ENCODE peak calls at places on chromosomes 4 and X, in eight cellular contexts. B is left lung, U is psoas muscle, E is lower lobe of right lung, M is upper lobe of right lung, G is stomach, W is esophagus squamous epithelium, H is left ventricle myocardium inferior. R is an unnamed sample. For H3K27me3, the result is how much of the 10 kb centered on the place peaks cover.

GRCh38 chrX:77658886-77659285 is 127.1 kb downstream of the ATRX start:
- DNase-seq in B (no peak), U (no peak), E (no peak), M (no peak), G (no peak), W (no peak), H (no peak), R (no peak)

GRCh38 chr4:81410695-81411094 is 61.0 kb downstream of the RASGEF1B start:
- DNase-seq in B (no peak), U (no peak), E (no peak), M (no peak), G (no peak), W (no peak), H (no peak), R (no peak)

GRCh38 chr4:86762649-86763048 is 86.5 kb downstream of the SLC10A6 start:
- DNase-seq in B (no peak), U (no peak), E (no peak), M (no peak), G (no peak), W (no peak), H (no peak), R (no peak)

GRCh38 chr4:8915201-8916200 is 43.9 kb upstream of the HMX1 start:
- DNase-seq in B (peak), U (no peak), E (no peak), M (peak), G (peak), W (no peak), H (no peak), R (no peak)

GRCh38 chr4:174398728-174399127 is 115.0 kb downstream of the CEP44 start:
- DNase-seq in B (no peak), U (no peak), E (no peak), M (no peak), G (no peak), W (no peak), H (no peak), R (peak)

GRCh38 chrX:10393241-10393640 is 227.1 kb downstream of the MID1 start:
- DNase-seq in B (no peak), U (no peak), E (no peak), M (no peak), G (no peak), W (no peak), H (no peak), R (no peak)

GRCh38 chr4:164617426-164617825 is 136.5 kb upstream of the SMIM31 start:
- DNase-seq in B (no peak), U (no peak), E (no peak), M (no peak), G (no peak), W (no peak), H (no peak), R (no peak)

GRCh38 chrX:108199691-108200090 is 108.1 kb downstream of the ATG4A start:
- DNase-seq in B (no peak), U (no peak), E (no peak), M (no peak), G (no peak), W (no peak), H (no peak), R (no peak)

GRCh38 chrX:44042124-44042523 is 68.9 kb upstream of the NDP start:
- DNase-seq in B (no peak), U (no peak), E (no peak), M (no peak), G (no peak), W (no peak), H (no peak), R (no peak)

GRCh38 chr4:143700060-143700419 is 435 bp downstream of the FREM3 start:
- DNase-seq in B (peak), U (peak), E (no peak), M (peak), G (no peak), W (no peak), H (no peak), R (no peak)

GRCh38 chrX:101287402-101287801 is 3.7 kb downstream of the TAF7L start:
- DNase-seq in B (no peak), U (no peak), E (no peak), M (no peak), G (no peak), W (no peak), H (no peak), R (peak)

GRCh38 chrX:153773218-153773611 is 7.6 kb upstream of the SRPK3 start:
- DNase-seq in B (peak), U (no peak), E (peak), M (no peak), G (no peak), W (no peak), H (no peak), R (no peak)

GRCh38 chr4:59655996-59656395 is 1544.1 kb upstream of the ADGRL3 start:
- DNase-seq in B (peak), U (no peak), E (no peak), M (peak), G (no peak), W (no peak), H (no peak), R (no peak)

GRCh38 chrX:44344687-44345086 is 1.2 kb upstream of the EFHC2 start:
- DNase-seq in B (no peak), U (no peak), E (no peak), M (no peak), G (no peak), W (no peak), H (no peak), R (no peak)

GRCh38 chrX:44483965-44484606 is 58.6 kb downstream of the FUNDC1 start:
- DNase-seq in B (no peak), U (no peak), E (no peak), M (no peak), G (no peak), W (no peak), H (no peak), R (no peak)

GRCh38 chr4:39883645-39884044 is 94.1 kb downstream of the PDS5A start:
- DNase-seq in B (no peak), U (no peak), E (no peak), M (no peak), G (no peak), W (no peak), H (no peak), R (no peak)

GRCh38 chr4:75048208-75048879 is 115.4 kb downstream of the PARM1 start:
- DNase-seq in B (no peak), U (no peak), E (no peak), M (no peak), G (no peak), W (no peak), H (no peak), R (no peak)

DNA sequence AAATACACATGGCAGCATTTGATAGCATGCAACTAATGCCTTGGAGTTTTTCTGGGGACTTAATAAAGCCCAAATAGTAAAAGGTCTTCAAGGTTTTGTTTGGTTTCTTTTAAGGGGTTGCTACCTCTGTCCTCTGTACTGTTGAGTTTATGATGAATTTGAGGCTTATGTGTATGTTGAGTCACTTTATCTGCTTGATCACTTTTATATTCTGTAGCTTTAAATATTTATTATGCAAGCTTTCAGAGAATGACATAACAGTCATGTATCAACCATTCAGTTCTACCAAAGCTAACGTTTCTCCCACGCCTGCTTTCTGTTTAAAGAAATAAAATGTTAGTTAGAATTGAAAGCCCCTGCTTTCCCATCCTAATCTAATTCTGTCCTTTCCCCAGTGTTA is 122.2 kb downstream of the NHS start:
- DNase-seq in B (no peak), U (no peak), E (no peak), M (no peak), G (no peak), W (no peak), H (no peak), R (no peak)
- H3K27me3 ChIP-seq in B (under half), U (under half), E (under half), M (under half), G (under half), W (under half), H (under half), R (under half)

GRCh38 chr4:2418652-2419571 is at the start of gene CFAP99:
- DNase-seq in B (peak), U (peak), E (peak), M (peak), G (peak), W (peak), H (peak), R (peak)

GRCh38 chr4:2417765-2418651 is at the start of gene ZFYVE28:
- DNase-seq in B (no peak), U (no peak), E (peak), M (peak), G (no peak), W (no peak), H (no peak), R (no peak)

GRCh38 chr4:2417196-2417764 is 1.2 kb downstream of the ZFYVE28 start:
- DNase-seq in B (peak), U (no peak), E (peak), M (peak), G (no peak), W (no peak), H (no peak), R (no peak)

GRCh38 chr4:2416564-2417195 is 1.8 kb downstream of the ZFYVE28 start:
- DNase-seq in B (peak), U (peak), E (peak), M (peak), G (peak), W (no peak), H (peak), R (no peak)

DNA sequence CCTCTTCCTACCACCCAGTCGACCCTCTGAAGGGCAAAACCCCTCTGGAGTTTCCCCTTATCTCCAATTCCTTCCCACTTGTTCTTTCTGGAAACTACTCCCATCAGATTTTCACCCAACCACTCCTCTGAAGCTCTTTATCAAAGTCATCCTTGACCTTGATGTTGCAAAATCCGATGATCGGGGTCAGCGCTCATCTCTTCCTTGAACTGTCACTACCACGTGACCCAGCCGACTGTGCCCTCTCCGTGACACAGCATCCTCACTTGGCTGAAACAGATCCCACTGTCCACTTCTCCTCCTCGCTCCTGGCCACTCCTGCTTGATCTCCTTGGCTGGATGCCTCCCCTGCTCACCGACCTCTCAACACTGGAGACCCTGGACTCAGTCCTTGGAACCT is 1.1 kb downstream of the CFAP99 start:
- DNase-seq in B (no peak), U (no peak), E (peak), M (peak), G (no peak), W (no peak), H (no peak), R (no peak)
- H3K27me3 ChIP-seq in B (half or more), U (under half), E (under half), M (under half), G (under half), W (half or more), H (half or more), R (half or more)

GRCh38 chr4:41360214-41360910 is 103.6 kb downstream of the UCHL1 start:
- DNase-seq in B (peak), U (peak), E (peak), M (peak), G (peak), W (no peak), H (peak), R (no peak)
- H3K27me3 ChIP-seq in B (under half), U (under half), E (under half), M (under half), G (under half), W (under half), H (under half), R (under half)

GRCh38 chrX:112841114-112841819 is 636 bp upstream of the AMOT start:
- DNase-seq in B (peak), U (peak), E (peak), M (peak), G (peak), W (peak), H (peak), R (peak)

GRCh38 chrX:112844250-112844649 is 3.6 kb upstream of the AMOT start:
- DNase-seq in B (no peak), U (no peak), E (no peak), M (no peak), G (no peak), W (no peak), H (no peak), R (no peak)

GRCh38 chrX:112840382-112841113 is at the start of gene AMOT:
- DNase-seq in B (peak), U (peak), E (peak), M (peak), G (peak), W (no peak), H (peak), R (no peak)

GRCh38 chrX:112839856-112840255 is 775 bp downstream of the AMOT start:
- DNase-seq in B (no peak), U (no peak), E (no peak), M (no peak), G (no peak), W (no peak), H (no peak), R (no peak)

GRCh38 chrX:112841820-112842157 is 1.2 kb upstream of the AMOT start:
- DNase-seq in B (no peak), U (no peak), E (no peak), M (no peak), G (no peak), W (no peak), H (no peak), R (no peak)
- H3K27me3 ChIP-seq in B (under half), U (under half), E (under half), M (under half), G (under half), W (under half), H (under half), R (under half)

GRCh38 chr4:80197601-80198444 is 520 bp downstream of the PRDM8 start:
- DNase-seq in B (peak), U (no peak), E (peak), M (peak), G (no peak), W (no peak), H (no peak), R (no peak)
- H3K27me3 ChIP-seq in B (half or more), U (half or more), E (half or more), M (half or more), G (under half), W (half or more), H (half or more), R (under half)

GRCh38 chr4:4392501-4393183 is 5.7 kb downstream of the NSG1 start:
- DNase-seq in B (no peak), U (no peak), E (no peak), M (no peak), G (no peak), W (no peak), H (no peak), R (no peak)
- H3K27me3 ChIP-seq in B (half or more), U (half or more), E (under half), M (half or more), G (under half), W (half or more), H (half or more), R (half or more)

GRCh38 chr4:183908284-183908683 is 3.2 kb downstream of the STOX2 start:
- DNase-seq in B (no peak), U (no peak), E (no peak), M (no peak), G (no peak), W (no peak), H (no peak), R (no peak)
- H3K27me3 ChIP-seq in B (under half), U (under half), E (under half), M (under half), G (under half), W (under half), H (under half), R (under half)

GRCh38 chr4:182530451-182530850 is 287.2 kb downstream of the TENM3 start:
- DNase-seq in B (no peak), U (no peak), E (no peak), M (no peak), G (no peak), W (no peak), H (no peak), R (no peak)
- H3K27me3 ChIP-seq in B (under half), U (under half), E (under half), M (under half), G (under half), W (under half), H (under half), R (under half)

R was measured in AG04450.